ENCODE peak calls at places on chromosome 3, in four cellular contexts. L is SK-N-SH, Z is GM12878, V is HepG2. J is an unnamed sample.

GRCh38 chr3:108088146-108088545 is 2.7 kb downstream of the CD47 start:
- DNase-seq in V (no peak), L (no peak), Z (no peak), J (no peak)

GRCh38 chr3:108054935-108055334 is 35.9 kb downstream of the CD47 start:
- DNase-seq in V (no peak), L (no peak), Z (no peak), J (no peak)

GRCh38 chr3:48222616-48223513 is at the start of gene CAMP:
- DNase-seq in Z (peak), L (peak), V (peak), J (no peak)

GRCh38 chr3:63993653-63994079 is 29.6 kb downstream of the PSMD6 start:
- DNase-seq in V (peak), L (peak), Z (no peak), J (peak)

GRCh38 chr3:126760541-126760940 is 56.5 kb downstream of the CHCHD6 start:
- DNase-seq in Z (no peak), L (no peak), V (no peak), J (no peak)

GRCh38 chr3:128431803-128432300 is 34.8 kb downstream of the DNAJB8 start:
- DNase-seq in V (no peak), L (no peak), Z (no peak), J (no peak)

GRCh38 chr3:66473637-66474036 is 27.2 kb downstream of the LRIG1 start:
- DNase-seq in Z (no peak), L (no peak), V (no peak), J (no peak)

GRCh38 chr3:22392859-22393258 is 641.8 kb upstream of the ZNF385D start:
- DNase-seq in L (no peak), V (no peak), Z (no peak), J (no peak)

GRCh38 chr3:109234300-109234699 is 82.0 kb downstream of the DPPA2 start:
- DNase-seq in V (no peak), L (no peak), Z (no peak), J (no peak)

GRCh38 chr3:159260049-159260662 is 458.3 kb downstream of the MFSD1 start:
- DNase-seq in Z (no peak), L (peak), V (peak), J (peak)

GRCh38 chr3:81339040-81339845 is 422.2 kb downstream of the GBE1 start:
- DNase-seq in V (peak), L (peak), Z (no peak), J (peak)

GRCh38 chr3:17119198-17120072 is 234.7 kb downstream of the PLCL2 start:
- DNase-seq in V (no peak), Z (no peak), L (no peak), J (no peak)

GRCh38 chr3:101926594-101927105 is 77.3 kb downstream of the NFKBIZ start:
- DNase-seq in Z (no peak), L (no peak), V (no peak), J (no peak)

DNA sequence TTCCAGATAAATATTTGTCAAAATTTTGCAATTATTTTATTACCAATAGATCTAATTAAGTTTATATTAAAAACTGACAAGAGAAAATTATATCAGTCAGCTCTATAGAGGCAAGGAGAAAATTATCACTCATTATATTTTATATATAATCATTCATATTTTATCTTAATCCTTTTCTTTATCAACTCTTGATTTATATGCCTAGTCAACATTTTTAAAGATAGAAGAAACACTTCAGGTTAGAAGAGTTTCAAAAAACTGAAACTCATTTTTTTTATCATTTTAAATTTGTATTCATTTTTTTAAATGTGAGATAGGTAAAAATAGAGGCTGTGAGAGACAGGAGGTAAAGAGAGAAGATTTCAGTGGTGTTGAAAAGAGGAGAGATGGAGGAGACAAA is 217.3 kb upstream of the P2RY1 start:
- DNase-seq in Z (no peak), V (no peak), L (no peak), J (no peak)
- TF ChIP-seq NFIC in Z (no peak), V (no peak), L (no peak), J (no peak)

DNA sequence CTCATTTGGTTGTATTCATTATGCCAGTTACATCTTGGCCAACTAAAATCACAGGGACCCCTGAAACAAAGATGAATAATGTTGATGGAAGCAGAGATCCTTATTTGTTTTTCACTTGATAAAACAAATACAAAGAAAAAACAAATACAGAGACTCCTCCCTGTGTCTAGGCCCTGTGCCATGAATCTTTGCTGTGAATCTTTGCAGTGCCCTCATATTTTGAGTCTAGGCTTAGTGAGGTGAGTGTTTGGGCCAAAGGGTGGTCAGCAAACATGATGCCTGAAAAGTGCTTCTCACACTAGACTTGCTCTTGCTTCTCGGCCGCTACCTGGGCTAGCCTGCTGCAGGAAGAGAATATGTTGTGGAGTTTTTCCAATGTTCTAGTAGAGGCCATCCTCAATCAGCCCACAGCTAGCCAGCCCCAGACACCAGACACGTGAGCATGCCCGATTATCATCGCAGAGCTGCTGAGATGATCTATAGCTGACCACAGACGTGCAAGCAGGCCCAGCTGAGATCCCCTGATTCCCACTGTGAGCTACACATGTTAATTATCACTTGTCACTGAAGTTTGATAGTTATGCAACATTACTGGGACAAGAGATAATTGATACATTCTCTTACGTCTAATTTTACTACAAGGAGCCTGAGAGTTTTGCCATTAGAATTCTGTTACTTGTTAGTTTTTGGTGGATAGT is 191.4 kb downstream of the THRB start:
- DNase-seq in V (no peak), Z (no peak), L (peak), J (peak)
- TF ChIP-seq JUND in V (no peak), Z (no peak), L (no peak), J (peak)

DNA sequence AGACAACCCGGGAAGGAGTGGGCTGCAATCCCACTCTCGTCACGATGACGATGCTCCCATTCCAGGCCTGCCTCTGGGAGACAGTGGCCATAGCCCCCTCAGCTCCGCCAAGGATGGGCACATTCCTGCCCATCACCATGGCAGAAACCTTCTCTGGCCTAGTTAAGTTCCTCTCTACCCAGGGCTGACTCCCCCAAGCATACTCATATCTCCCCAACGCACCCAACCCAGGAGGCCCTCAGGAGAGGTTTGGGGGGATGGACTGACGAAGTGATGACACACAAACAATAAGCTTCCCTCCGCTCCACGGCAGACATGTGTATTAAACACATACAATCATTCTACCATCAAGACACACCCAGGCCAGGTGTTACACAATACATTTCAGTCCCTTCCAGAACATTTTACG is 60.1 kb downstream of the VGLL4 start:
- DNase-seq in Z (no peak), L (no peak), V (no peak), J (no peak)
- TF ChIP-seq REST in Z (no peak), L (no peak), V (no peak), J (no peak)

DNA sequence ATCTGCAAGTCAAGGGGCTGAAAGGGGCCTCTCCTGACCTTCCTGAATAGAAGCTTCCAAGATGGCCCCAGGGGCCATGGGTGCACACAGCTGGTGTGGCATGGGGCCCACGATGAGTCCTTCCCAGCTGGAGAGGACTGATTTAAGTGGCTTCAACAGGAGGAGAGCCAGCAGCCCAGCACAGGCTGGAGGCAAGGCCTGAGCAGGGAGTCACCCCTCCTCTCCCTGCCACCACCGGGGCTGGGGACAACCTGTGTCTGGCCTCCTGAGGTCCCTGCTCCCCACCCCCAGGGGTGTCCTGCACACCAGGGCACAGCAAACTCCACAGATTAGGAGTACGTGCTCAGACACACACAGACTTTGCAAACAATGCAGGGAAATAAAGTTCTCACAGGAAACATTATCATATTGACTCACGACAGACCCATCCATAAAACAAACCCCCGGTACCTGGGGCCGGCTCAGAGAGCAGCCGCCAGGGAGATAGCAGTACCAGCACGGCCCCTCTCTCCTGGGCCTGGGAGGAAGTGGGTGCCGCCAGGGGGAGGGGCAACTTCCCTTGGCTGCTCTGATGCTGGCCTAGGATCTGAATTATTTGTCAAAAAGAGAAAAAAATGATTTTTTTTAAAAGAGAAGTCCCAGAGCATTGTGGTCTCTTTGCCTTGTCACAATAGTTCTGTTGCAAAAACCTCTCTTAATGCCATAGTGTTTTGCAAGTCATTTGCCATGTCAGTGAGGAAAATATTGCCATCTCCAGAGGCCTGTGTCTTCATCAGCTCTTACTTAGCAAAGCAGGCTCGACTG is 21.9 kb upstream of the TSEN2 start:
- DNase-seq in L (no peak), Z (no peak), V (peak), J (no peak)
- TF ChIP-seq NFIC in L (no peak), Z (no peak), V (peak), J (no peak)

GRCh38 chr3:4656059-4656458 is 162.9 kb downstream of the ITPR1 start:
- DNase-seq in L (peak), Z (no peak), V (peak), J (peak)
- TF ChIP-seq JUND in L (no peak), Z (no peak), V (no peak), J (no peak)

GRCh38 chr3:100536093-100536492 is 43.7 kb downstream of the TMEM45A start:
- DNase-seq in V (peak), L (no peak), Z (no peak), J (no peak)

GRCh38 chr3:100537646-100538338 is 45.4 kb downstream of the TMEM45A start:
- DNase-seq in V (no peak), Z (no peak), L (no peak), J (no peak)

GRCh38 chr3:100538339-100538706 is 45.9 kb downstream of the TMEM45A start:
- DNase-seq in Z (no peak), V (no peak), L (no peak), J (no peak)

GRCh38 chr3:100533176-100533575 is 40.8 kb downstream of the TMEM45A start:
- DNase-seq in L (no peak), V (no peak), Z (no peak), J (no peak)

DNA sequence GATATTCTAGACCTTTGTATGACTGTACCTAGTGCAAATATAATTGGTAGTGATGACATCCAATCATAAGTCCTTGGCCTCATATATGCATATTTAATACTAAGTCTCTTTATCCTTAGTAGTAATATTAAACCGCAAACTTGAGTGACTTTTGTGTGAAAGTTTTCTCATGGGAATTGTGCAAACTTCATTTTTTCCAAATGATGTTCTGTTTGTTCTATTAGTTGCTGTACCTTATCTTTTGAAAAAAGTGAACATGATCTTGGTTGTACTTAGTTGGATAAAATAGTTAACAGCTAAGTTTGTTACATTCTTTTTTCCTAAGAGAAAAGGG is 43.2 kb downstream of the TMEM45A start:
- DNase-seq in Z (no peak), L (no peak), V (no peak), J (no peak)
- TF ChIP-seq REST in Z (no peak), L (no peak), V (no peak), J (no peak)